ENCODE peak calls at places on chromosomes 5 and 9, in four cellular contexts. G is HepG2, L is HCT116, Q is K562. U is an unnamed sample.

GRCh38 chr9:94881023-94881422 is 154.5 kb downstream of the AOPEP start:
- DNase-seq in G (no peak), L (no peak), Q (no peak), U (no peak)

GRCh38 chr9:21505425-21506179 is 23.5 kb upstream of the IFNE start:
- DNase-seq in G (no peak), L (no peak), Q (no peak), U (no peak)

GRCh38 chr5:139600336-139600949 is 39.3 kb downstream of the UBE2D2 start:
- DNase-seq in G (no peak), L (no peak), Q (no peak), U (no peak)

GRCh38 chr5:135222171-135222681 is 176.8 kb downstream of the MACROH2A1 start:
- DNase-seq in G (no peak), L (peak), Q (no peak), U (no peak)

GRCh38 chr5:65100846-65101678 is 332.3 kb downstream of the CWC27 start:
- DNase-seq in G (peak), L (peak), Q (peak), U (peak)

GRCh38 chr9:13942695-13943094 is 371.2 kb downstream of the NFIB start:
- DNase-seq in G (no peak), L (no peak), Q (no peak), U (no peak)

GRCh38 chr9:91419222-91420191 is 4.1 kb downstream of the NFIL3 start:
- DNase-seq in G (peak), L (peak), Q (no peak), U (peak)

GRCh38 chr5:80860934-80861613 is 99.1 kb upstream of the RASGRF2 start:
- DNase-seq in G (no peak), L (no peak), Q (no peak), U (no peak)

GRCh38 chr9:110027624-110028023 is 180.3 kb downstream of the C9orf152 start:
- DNase-seq in G (peak), L (no peak), Q (no peak), U (no peak)

GRCh38 chr5:138461343-138462125 is 3.7 kb upstream of the EGR1 start:
- DNase-seq in G (no peak), L (no peak), Q (no peak), U (no peak)

GRCh38 chr5:59190746-59191145 is 607.9 kb downstream of the RAB3C start:
- DNase-seq in G (no peak), L (no peak), Q (no peak), U (no peak)

GRCh38 chr5:98050583-98050982 is 722.9 kb upstream of the RGMB start:
- DNase-seq in G (no peak), L (no peak), Q (no peak), U (no peak)

GRCh38 chr9:119951090-119951489 is 581.9 kb upstream of the BRINP1 start:
- DNase-seq in G (no peak), L (no peak), Q (no peak), U (no peak)

GRCh38 chr5:68220260-68220659 is 4.7 kb downstream of the PIK3R1 start:
- DNase-seq in G (no peak), L (no peak), Q (no peak), U (no peak)

GRCh38 chr5:178786859-178787499 is 56.5 kb upstream of the ZNF354A start:
- DNase-seq in G (peak), L (no peak), Q (no peak), U (peak)

GRCh38 chr5:73899055-73899454 is 273.1 kb downstream of the ARHGEF28 start:
- DNase-seq in G (no peak), L (no peak), Q (no peak), U (no peak)

GRCh38 chr5:135651156-135651555 is 72.4 kb upstream of the CXCL14 start:
- DNase-seq in G (no peak), L (peak), Q (no peak), U (no peak)

GRCh38 chr9:90659626-90660364 is 17.2 kb upstream of the DIRAS2 start:
- DNase-seq in G (no peak), L (no peak), Q (no peak), U (no peak)

GRCh38 chr5:66987949-66988838 is 208.4 kb downstream of the CD180 start:
- DNase-seq in G (peak), L (no peak), Q (peak), U (no peak)

GRCh38 chr5:145553177-145553576 is 282.0 kb downstream of the PRELID2 start:
- DNase-seq in G (no peak), L (no peak), Q (no peak), U (no peak)

GRCh38 chr5:139747583-139748504 is 47.8 kb upstream of the PSD2 start:
- DNase-seq in G (no peak), L (no peak), Q (peak), U (no peak)

GRCh38 chr9:5799314-5799713 is 33.6 kb downstream of the ERMP1 start:
- DNase-seq in G (peak), L (peak), Q (no peak), U (peak)

DNA sequence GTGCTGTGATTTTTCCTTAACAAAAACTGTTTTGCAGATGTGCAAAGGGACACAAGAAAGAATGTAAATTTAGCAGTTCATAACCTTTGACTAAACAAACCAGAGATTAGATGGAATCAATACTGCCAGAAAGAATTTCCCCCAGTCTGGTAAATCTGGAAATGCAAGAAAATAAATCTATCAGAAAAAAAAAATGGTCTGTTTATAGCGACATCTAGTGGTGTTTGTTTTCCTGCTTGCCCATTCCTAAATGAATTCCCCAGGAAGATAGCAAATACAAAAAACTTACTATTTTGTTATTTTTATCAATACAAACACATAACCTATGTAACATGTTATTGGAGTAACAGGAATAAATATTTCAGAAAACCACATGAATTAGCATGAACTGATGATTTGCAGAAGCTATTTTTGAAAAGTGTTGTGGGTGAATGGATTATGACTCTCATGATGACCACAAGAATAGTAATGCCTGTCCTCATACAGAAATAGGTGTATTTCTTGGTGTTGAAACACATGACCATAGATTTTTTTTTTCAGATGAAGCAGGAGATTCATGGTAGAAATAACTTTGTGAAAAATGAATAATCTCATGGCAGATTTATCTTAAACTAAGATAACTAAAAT is 1703.8 kb downstream of the MAT2B start:
- DNase-seq in G (peak), L (no peak), Q (no peak), U (peak)
- TF ChIP-seq TCF7L2 in G (no peak), L (no peak), Q (no peak), U (no peak)

DNA sequence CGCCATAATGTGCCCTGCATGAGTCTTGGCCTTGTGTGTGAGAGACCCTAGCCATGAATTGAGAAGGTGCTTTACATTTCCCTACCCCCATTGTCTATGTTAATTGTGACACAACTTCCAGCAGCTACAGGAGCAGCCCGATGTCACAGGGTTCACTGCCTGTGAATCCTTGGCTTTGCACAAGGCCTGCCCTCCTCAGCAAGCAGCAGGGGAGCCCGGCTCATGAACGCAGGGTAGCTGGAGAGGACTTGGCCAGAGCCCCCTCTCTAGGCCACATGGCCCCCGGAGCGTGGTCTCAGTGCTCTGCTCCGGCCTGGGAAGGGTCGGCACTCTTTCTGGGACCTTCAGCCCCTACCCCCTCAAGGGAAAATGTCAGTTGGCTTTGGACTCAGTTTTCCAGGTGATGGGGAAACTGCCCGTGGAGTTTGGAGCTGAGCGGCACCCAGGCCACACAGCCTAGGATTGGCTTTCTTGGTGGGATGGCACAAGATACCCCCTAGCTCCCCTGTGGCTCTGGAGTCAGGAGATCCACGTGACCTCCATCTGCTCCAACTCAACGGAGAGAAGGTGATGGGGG is 160.8 kb downstream of the DAB2IP start:
- DNase-seq in G (no peak), L (no peak), Q (no peak), U (no peak)
- H3K4me3 ChIP-seq in G (no peak), L (no peak), Q (no peak), U (no peak)

GRCh38 chr9:113992276-113992951 is 85.7 kb downstream of the AMBP start:
- DNase-seq in G (no peak), L (no peak), Q (no peak), U (no peak)
- TF ChIP-seq REST in G (no peak), L (no peak), Q (no peak), U (no peak)

GRCh38 chr9:78209127-78209526 is 26.7 kb upstream of the CEP78 start:
- DNase-seq in G (no peak), L (no peak), Q (no peak), U (no peak)

GRCh38 chr9:78207319-78207718 is 28.6 kb upstream of the CEP78 start:
- DNase-seq in G (no peak), L (no peak), Q (no peak), U (no peak)

GRCh38 chr9:78212868-78213267 is 23.0 kb upstream of the CEP78 start:
- DNase-seq in G (no peak), L (no peak), Q (no peak), U (no peak)

GRCh38 chr9:78213696-78214095 is 22.2 kb upstream of the CEP78 start:
- DNase-seq in G (peak), L (no peak), Q (no peak), U (no peak)

GRCh38 chr9:78210841-78211301 is 25.0 kb upstream of the CEP78 start:
- DNase-seq in G (no peak), L (no peak), Q (no peak), U (no peak)
- TF ChIP-seq TCF7L2 in G (no peak), L (no peak), Q (no peak), U (no peak)

GRCh38 chr5:14210729-14211128 is 67.6 kb downstream of the TRIO start:
- DNase-seq in G (no peak), L (no peak), Q (no peak), U (no peak)

GRCh38 chr5:14211818-14212799 is 69.0 kb downstream of the TRIO start:
- DNase-seq in G (no peak), L (no peak), Q (no peak), U (no peak)

GRCh38 chr5:14212838-14213237 is 69.7 kb downstream of the TRIO start:
- DNase-seq in G (peak), L (no peak), Q (no peak), U (no peak)

GRCh38 chr5:14213813-14214585 is 70.9 kb downstream of the TRIO start:
- DNase-seq in G (peak), L (no peak), Q (no peak), U (no peak)

DNA sequence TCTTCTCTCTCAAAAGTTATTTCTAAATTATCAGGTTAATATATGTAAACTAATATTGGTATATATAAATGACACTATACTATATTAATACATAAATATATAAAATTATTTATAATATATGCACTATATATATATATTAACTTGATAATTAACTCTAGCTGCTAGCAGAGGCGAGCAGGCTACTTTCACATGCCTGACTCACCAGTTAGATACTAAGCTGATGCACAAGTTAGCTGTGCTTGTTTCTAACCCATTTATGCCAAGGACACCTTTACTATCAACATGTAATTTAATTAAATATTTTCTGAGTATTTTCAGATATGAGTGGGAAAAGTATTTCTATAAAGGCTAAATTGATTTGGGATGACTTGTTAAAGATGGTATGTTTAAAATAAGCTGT is 70.1 kb downstream of the TRIO start:
- DNase-seq in G (no peak), L (no peak), Q (no peak), U (no peak)
- H3K4me3 ChIP-seq in G (no peak), L (no peak), Q (no peak), U (no peak)

DNA sequence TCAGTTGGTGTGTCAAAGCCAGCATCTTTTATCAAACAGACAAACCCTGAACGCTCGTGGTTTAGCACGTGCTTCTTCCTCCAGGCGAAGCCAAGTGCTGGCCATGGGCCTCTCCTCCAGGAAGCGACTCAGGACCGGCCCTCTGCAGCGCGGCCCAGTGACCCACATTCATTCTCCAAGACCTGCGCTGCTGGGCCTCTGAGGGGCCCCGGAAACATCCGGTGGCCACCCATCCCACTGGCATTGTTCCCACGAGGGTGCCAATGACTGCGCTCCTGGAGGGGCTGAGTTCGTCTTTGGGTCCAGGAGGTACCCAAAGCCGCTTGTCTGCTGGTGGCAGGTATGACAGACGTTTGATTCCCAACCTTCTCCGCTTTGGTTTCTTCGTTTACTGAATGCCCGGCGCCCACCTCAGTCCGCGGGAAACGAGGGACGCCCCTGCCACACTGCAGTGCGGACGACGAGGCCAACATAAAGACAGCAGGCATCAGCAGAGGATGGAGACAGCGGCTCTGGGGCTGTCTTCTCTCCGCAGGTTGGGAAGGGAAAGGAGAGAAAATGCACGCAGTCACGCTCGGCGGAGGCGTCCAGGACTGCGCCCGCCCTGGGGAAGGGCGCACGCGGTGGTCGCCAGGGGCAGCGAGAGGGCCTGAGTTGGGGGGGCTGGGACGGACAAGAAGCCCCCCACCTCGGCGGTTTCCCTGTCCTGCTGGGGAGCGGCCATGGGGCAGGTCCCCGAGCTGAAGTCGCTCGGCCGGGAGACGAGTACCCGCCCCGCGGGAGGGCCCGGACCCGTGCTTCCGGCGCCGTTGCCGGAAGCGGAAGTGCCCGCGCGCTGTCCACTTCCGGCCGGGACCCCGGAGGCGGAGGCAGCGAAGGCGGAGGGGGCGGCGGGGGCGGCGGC is at the start of gene EXOC3:
- DNase-seq in G (peak), L (peak), Q (peak), U (no peak)
- TF ChIP-seq REST in G (no peak), L (no peak), Q (peak), U (peak)

GRCh38 chr5:149452665-149453617 is 73.8 kb upstream of the IL17B start:
- DNase-seq in G (peak), L (no peak), Q (no peak), U (no peak)
- TF ChIP-seq TCF7L2 in G (no peak), L (no peak), Q (no peak), U (no peak)